ENCODE peak calls at places on chromosomes 13 and 19, in four cellular contexts. One of them, this sample, is unnamed.

GRCh38 chr13:42036711-42037110 is 11.7 kb upstream of the DGKH start:
- DNase-seq in AG09319: no peak
- DNase-seq in psoas muscle: no peak
- DNase-seq in MM.1S: no peak
- DNase-seq in this sample: no peak

GRCh38 chr13:110737555-110737954 is 24.1 kb downstream of the ING1 start:
- DNase-seq in MM.1S: no peak
- DNase-seq in psoas muscle: no peak
- DNase-seq in AG09319: no peak
- DNase-seq in this sample: no peak

GRCh38 chr13:43846496-43846895 is 33.0 kb downstream of the CCDC122 start:
- DNase-seq in psoas muscle: no peak
- DNase-seq in MM.1S: no peak
- DNase-seq in AG09319: no peak
- DNase-seq in this sample: no peak

GRCh38 chr19:40798223-40798996 is 581 bp upstream of the EGLN2 start:
- DNase-seq in MM.1S: peak
- DNase-seq in AG09319: peak
- DNase-seq in psoas muscle: peak
- DNase-seq in this sample: peak

GRCh38 chr19:36850646-36851442 is at the start of gene ZNF345:
- DNase-seq in psoas muscle: peak
- DNase-seq in MM.1S: peak
- DNase-seq in AG09319: peak
- DNase-seq in this sample: peak

GRCh38 chr19:2542341-2543069 is 66.6 kb downstream of the GADD45B start:
- DNase-seq in AG09319: no peak
- DNase-seq in MM.1S: no peak
- DNase-seq in psoas muscle: no peak
- DNase-seq in this sample: peak

GRCh38 chr13:110402301-110403069 is 95.4 kb downstream of the COL4A2 start:
- DNase-seq in MM.1S: no peak
- DNase-seq in AG09319: no peak
- DNase-seq in psoas muscle: no peak
- DNase-seq in this sample: no peak

GRCh38 chr19:16301999-16302694 is 22.5 kb upstream of the KLF2 start:
- DNase-seq in AG09319: no peak
- DNase-seq in MM.1S: no peak
- DNase-seq in psoas muscle: peak
- DNase-seq in this sample: no peak

GRCh38 chr13:112765734-112766133 is 75.9 kb downstream of the ATP11A start:
- DNase-seq in AG09319: no peak
- DNase-seq in MM.1S: no peak
- DNase-seq in psoas muscle: no peak
- DNase-seq in this sample: no peak

GRCh38 chr13:95118541-95119324 is 182.5 kb downstream of the ABCC4 start:
- DNase-seq in AG09319: no peak
- DNase-seq in MM.1S: no peak
- DNase-seq in psoas muscle: no peak
- DNase-seq in this sample: no peak

GRCh38 chr13:110529522-110530311 is 31.8 kb downstream of the RAB20 start:
- DNase-seq in psoas muscle: no peak
- DNase-seq in AG09319: no peak
- DNase-seq in MM.1S: no peak
- DNase-seq in this sample: no peak

GRCh38 chr13:89361909-89362308 is 1690.7 kb downstream of the SLITRK5 start:
- DNase-seq in AG09319: no peak
- DNase-seq in psoas muscle: no peak
- DNase-seq in MM.1S: no peak
- DNase-seq in this sample: no peak

GRCh38 chr19:35079826-35080225 is 35.8 kb upstream of the FXYD3 start:
- DNase-seq in AG09319: no peak
- DNase-seq in psoas muscle: no peak
- DNase-seq in MM.1S: no peak
- DNase-seq in this sample: no peak

GRCh38 chr13:73849292-73849691 is 284.9 kb downstream of the KLF12 start:
- DNase-seq in AG09319: no peak
- DNase-seq in psoas muscle: no peak
- DNase-seq in MM.1S: peak
- DNase-seq in this sample: no peak

GRCh38 chr19:17419491-17420266 is at the start of gene MVB12A:
- DNase-seq in psoas muscle: peak
- DNase-seq in AG09319: peak
- DNase-seq in MM.1S: peak
- DNase-seq in this sample: peak

GRCh38 chr19:4585556-4585955 is 26.1 kb upstream of the SEMA6B start:
- DNase-seq in MM.1S: no peak
- DNase-seq in AG09319: no peak
- DNase-seq in psoas muscle: no peak
- DNase-seq in this sample: no peak

GRCh38 chr13:38821753-38822551 is 135.1 kb downstream of the FREM2 start:
- DNase-seq in AG09319: no peak
- DNase-seq in psoas muscle: no peak
- DNase-seq in MM.1S: peak
- DNase-seq in this sample: no peak

GRCh38 chr19:19329199-19329598 is 8.6 kb downstream of the MAU2 start:
- DNase-seq in MM.1S: no peak
- DNase-seq in psoas muscle: no peak
- DNase-seq in AG09319: no peak
- DNase-seq in this sample: no peak

GRCh38 chr13:21884965-21885567 is 214.2 kb downstream of the FGF9 start:
- DNase-seq in AG09319: no peak
- DNase-seq in psoas muscle: no peak
- DNase-seq in MM.1S: no peak
- DNase-seq in this sample: no peak

GRCh38 chr13:83753912-83754624 is 128.2 kb downstream of the SLITRK1 start:
- DNase-seq in MM.1S: no peak
- DNase-seq in AG09319: no peak
- DNase-seq in psoas muscle: no peak
- DNase-seq in this sample: no peak

GRCh38 chr19:31314849-31315620 is 34.2 kb downstream of the TSHZ3 start:
- DNase-seq in MM.1S: no peak
- DNase-seq in AG09319: no peak
- DNase-seq in psoas muscle: no peak
- DNase-seq in this sample: no peak

GRCh38 chr19:40231057-40231456 is 4.6 kb upstream of the CCNP start:
- DNase-seq in AG09319: no peak
- DNase-seq in MM.1S: no peak
- DNase-seq in psoas muscle: no peak
- DNase-seq in this sample: no peak

GRCh38 chr13:104372128-104372527 is 1305.9 kb upstream of the SLC10A2 start:
- DNase-seq in MM.1S: no peak
- DNase-seq in AG09319: no peak
- DNase-seq in psoas muscle: no peak
- DNase-seq in this sample: no peak

GRCh38 chr19:43290568-43291359 is 21.4 kb upstream of the PSG9 start:
- DNase-seq in MM.1S: no peak
- DNase-seq in psoas muscle: no peak
- DNase-seq in AG09319: no peak
- DNase-seq in this sample: peak

GRCh38 chr19:50906217-50906616 is 5.0 kb downstream of the KLK4 start:
- DNase-seq in MM.1S: no peak
- DNase-seq in psoas muscle: no peak
- DNase-seq in AG09319: no peak
- DNase-seq in this sample: peak

GRCh38 chr19:56217039-56217949 is 15.2 kb downstream of the ZSCAN5C start:
- DNase-seq in psoas muscle: no peak
- DNase-seq in AG09319: no peak
- DNase-seq in MM.1S: no peak
- DNase-seq in this sample: peak

GRCh38 chr13:29022968-29023367 is 202.8 kb downstream of the MTUS2 start:
- DNase-seq in psoas muscle: no peak
- DNase-seq in MM.1S: no peak
- DNase-seq in AG09319: no peak
- DNase-seq in this sample: no peak

GRCh38 chr19:41811981-41812380 is 15.6 kb downstream of the CEACAM3 start:
- DNase-seq in psoas muscle: no peak
- DNase-seq in MM.1S: no peak
- DNase-seq in AG09319: no peak
- DNase-seq in this sample: no peak

GRCh38 chr19:54294539-54294938 is 13.6 kb upstream of the LILRB2 start:
- DNase-seq in psoas muscle: no peak
- DNase-seq in AG09319: no peak
- DNase-seq in MM.1S: no peak
- DNase-seq in this sample: no peak

GRCh38 chr19:39813264-39813998 is 20.5 kb downstream of the DYRK1B start:
- DNase-seq in MM.1S: no peak
- DNase-seq in psoas muscle: no peak
- DNase-seq in AG09319: no peak
- DNase-seq in this sample: no peak

GRCh38 chr19:30047355-30047895 is 105.4 kb downstream of the URI1 start:
- DNase-seq in AG09319: no peak
- DNase-seq in MM.1S: no peak
- DNase-seq in psoas muscle: no peak
- DNase-seq in this sample: no peak

GRCh38 chr13:49935171-49936084 is 712 bp downstream of the SPRYD7 start:
- DNase-seq in MM.1S: peak
- DNase-seq in psoas muscle: peak
- DNase-seq in AG09319: no peak
- DNase-seq in this sample: peak

GRCh38 chr19:35211545-35212230 is 16.9 kb downstream of the FAM187B start:
- DNase-seq in AG09319: no peak
- DNase-seq in psoas muscle: peak
- DNase-seq in MM.1S: peak
- DNase-seq in this sample: no peak

GRCh38 chr19:658916-659839 is 3.8 kb downstream of the RNF126 start:
- DNase-seq in AG09319: no peak
- DNase-seq in psoas muscle: peak
- DNase-seq in MM.1S: no peak
- DNase-seq in this sample: no peak

GRCh38 chr19:51203941-51204720 is 20.7 kb upstream of the CD33 start:
- DNase-seq in MM.1S: no peak
- DNase-seq in AG09319: no peak
- DNase-seq in psoas muscle: no peak
- DNase-seq in this sample: no peak

GRCh38 chr13:51599444-51600176 is 15.3 kb downstream of the WDFY2 start:
- DNase-seq in psoas muscle: no peak
- DNase-seq in AG09319: no peak
- DNase-seq in MM.1S: no peak
- DNase-seq in this sample: no peak

GRCh38 chr13:97432917-97433726 is 847 bp upstream of the RAP2A start:
- DNase-seq in AG09319: peak
- DNase-seq in psoas muscle: peak
- DNase-seq in MM.1S: peak
- DNase-seq in this sample: peak

GRCh38 chr19:49155005-49155826 is at the start of gene HRC:
- DNase-seq in AG09319: no peak
- DNase-seq in MM.1S: no peak
- DNase-seq in psoas muscle: peak
- DNase-seq in this sample: peak

GRCh38 chr13:106187501-106187900 is 348.0 kb downstream of the EFNB2 start:
- DNase-seq in psoas muscle: no peak
- DNase-seq in MM.1S: no peak
- DNase-seq in AG09319: no peak
- DNase-seq in this sample: no peak

DNA sequence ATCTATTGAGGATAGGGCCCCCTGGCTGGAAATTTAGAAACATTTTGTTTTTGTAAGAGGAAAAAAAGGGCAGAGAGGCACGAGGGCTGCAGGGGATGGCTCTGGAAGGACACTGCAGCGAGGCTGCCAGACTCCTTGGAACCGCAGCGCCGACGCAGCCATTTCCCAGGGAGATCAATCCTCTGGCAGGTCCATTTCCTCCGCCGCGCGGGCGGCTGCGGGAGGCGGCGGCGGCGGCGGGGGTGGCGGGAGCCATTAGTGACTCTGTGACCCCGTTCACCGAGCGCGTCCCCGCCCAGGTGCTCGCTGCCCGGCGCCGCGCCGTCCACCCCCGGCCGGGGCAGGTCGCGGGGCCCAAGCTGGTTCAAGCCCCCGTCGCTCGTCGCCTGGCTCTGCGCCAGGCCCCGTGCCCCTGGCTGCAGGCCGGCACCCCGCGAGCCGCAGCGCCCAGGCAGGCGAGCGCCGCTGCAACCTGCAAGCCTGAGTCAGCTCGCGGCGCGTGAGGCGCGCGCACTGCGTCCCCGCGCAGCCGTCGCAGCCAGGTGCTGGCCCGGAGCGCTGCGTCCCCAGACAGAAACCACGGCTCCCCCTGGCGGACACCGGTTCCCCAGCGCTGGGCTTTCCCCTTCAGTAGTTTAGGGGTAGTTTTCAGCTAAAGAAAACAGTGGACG is 192.6 kb downstream of the KATNAL1 start:
- DNase-seq in psoas muscle: peak
- DNase-seq in AG09319: peak
- DNase-seq in MM.1S: peak
- DNase-seq in this sample: peak
- TF ChIP-seq CTCF in psoas muscle: peak
- TF ChIP-seq CTCF in AG09319: peak
- TF ChIP-seq CTCF in MM.1S: peak
- TF ChIP-seq CTCF in this sample: peak

GRCh38 chr19:45691516-45692186 is at the start of gene SNRPD2:
- DNase-seq in MM.1S: peak
- DNase-seq in AG09319: peak
- DNase-seq in psoas muscle: peak
- DNase-seq in this sample: peak
- TF ChIP-seq CTCF in MM.1S: no peak
- TF ChIP-seq CTCF in AG09319: no peak
- TF ChIP-seq CTCF in psoas muscle: no peak
- TF ChIP-seq CTCF in this sample: no peak

GRCh38 chr13:77443511-77443910 is 92.0 kb upstream of the SCEL start:
- DNase-seq in psoas muscle: no peak
- DNase-seq in AG09319: no peak
- DNase-seq in MM.1S: no peak
- DNase-seq in this sample: no peak
- TF ChIP-seq CTCF in psoas muscle: no peak
- TF ChIP-seq CTCF in AG09319: no peak
- TF ChIP-seq CTCF in MM.1S: no peak
- TF ChIP-seq CTCF in this sample: no peak

GRCh38 chr19:11321206-11322126 is 18.0 kb downstream of the RAB3D start:
- DNase-seq in AG09319: no peak
- DNase-seq in MM.1S: no peak
- DNase-seq in psoas muscle: no peak
- DNase-seq in this sample: no peak
- TF ChIP-seq CTCF in AG09319: no peak
- TF ChIP-seq CTCF in MM.1S: no peak
- TF ChIP-seq CTCF in psoas muscle: no peak
- TF ChIP-seq CTCF in this sample: no peak

GRCh38 chr13:78689011-78689410 is 30.1 kb upstream of the OBI1 start:
- DNase-seq in MM.1S: no peak
- DNase-seq in psoas muscle: no peak
- DNase-seq in AG09319: no peak
- DNase-seq in this sample: no peak
- TF ChIP-seq CTCF in MM.1S: no peak
- TF ChIP-seq CTCF in psoas muscle: peak
- TF ChIP-seq CTCF in AG09319: no peak
- TF ChIP-seq CTCF in this sample: no peak

GRCh38 chr13:27425918-27426630 is 1.7 kb downstream of the GTF3A start:
- DNase-seq in AG09319: no peak
- DNase-seq in MM.1S: peak
- DNase-seq in psoas muscle: peak
- DNase-seq in this sample: peak
- TF ChIP-seq CTCF in AG09319: peak
- TF ChIP-seq CTCF in MM.1S: peak
- TF ChIP-seq CTCF in psoas muscle: peak
- TF ChIP-seq CTCF in this sample: peak